ENCODE peak calls at places on chromosomes 2 and 18, in nine cellular contexts. One of them, this sample, is unnamed.

GRCh38 chr2:54775710-54776109 is 52.2 kb downstream of the EML6 start:
- DNase-seq in AG09309: no peak
- DNase-seq in endodermal cell: no peak
- DNase-seq in OCI-LY7: peak
- DNase-seq in uterus: no peak
- DNase-seq in fibroblast of the aortic adventitia: no peak
- DNase-seq in HFF-Myc: no peak
- DNase-seq in MCF 10A: peak
- DNase-seq in AG04449: no peak
- DNase-seq in this sample: no peak

GRCh38 chr2:159713691-159714585 is 1.6 kb downstream of the MARCHF7 start:
- DNase-seq in fibroblast of the aortic adventitia: peak
- DNase-seq in HFF-Myc: no peak
- DNase-seq in MCF 10A: peak
- DNase-seq in uterus: no peak
- DNase-seq in endodermal cell: no peak
- DNase-seq in AG04449: no peak
- DNase-seq in AG09309: no peak
- DNase-seq in OCI-LY7: peak
- DNase-seq in this sample: no peak

GRCh38 chr18:48711651-48712486 is 173.0 kb downstream of the CTIF start:
- DNase-seq in HFF-Myc: no peak
- DNase-seq in OCI-LY7: peak
- DNase-seq in AG04449: no peak
- DNase-seq in uterus: peak
- DNase-seq in AG09309: no peak
- DNase-seq in endodermal cell: peak
- DNase-seq in MCF 10A: peak
- DNase-seq in fibroblast of the aortic adventitia: peak
- DNase-seq in this sample: no peak

GRCh38 chr2:35973132-35973736 is 382.3 kb upstream of the CRIM1 start:
- DNase-seq in HFF-Myc: no peak
- DNase-seq in fibroblast of the aortic adventitia: no peak
- DNase-seq in MCF 10A: peak
- DNase-seq in endodermal cell: peak
- DNase-seq in AG09309: no peak
- DNase-seq in OCI-LY7: peak
- DNase-seq in AG04449: no peak
- DNase-seq in uterus: no peak
- DNase-seq in this sample: no peak

GRCh38 chr2:54262015-54262765 is 6.2 kb upstream of the TSPYL6 start:
- DNase-seq in endodermal cell: no peak
- DNase-seq in HFF-Myc: no peak
- DNase-seq in fibroblast of the aortic adventitia: peak
- DNase-seq in AG09309: no peak
- DNase-seq in uterus: no peak
- DNase-seq in OCI-LY7: no peak
- DNase-seq in MCF 10A: no peak
- DNase-seq in AG04449: no peak
- DNase-seq in this sample: no peak

GRCh38 chr2:64652231-64653173 is 1.2 kb downstream of the SERTAD2 start:
- DNase-seq in fibroblast of the aortic adventitia: peak
- DNase-seq in AG04449: no peak
- DNase-seq in HFF-Myc: no peak
- DNase-seq in AG09309: peak
- DNase-seq in uterus: peak
- DNase-seq in OCI-LY7: peak
- DNase-seq in MCF 10A: peak
- DNase-seq in endodermal cell: peak
- DNase-seq in this sample: peak

GRCh38 chr2:201798252-201798918 is 8.0 kb upstream of the CDK15 start:
- DNase-seq in AG09309: peak
- DNase-seq in OCI-LY7: no peak
- DNase-seq in fibroblast of the aortic adventitia: peak
- DNase-seq in MCF 10A: peak
- DNase-seq in uterus: no peak
- DNase-seq in HFF-Myc: peak
- DNase-seq in AG04449: peak
- DNase-seq in endodermal cell: no peak
- DNase-seq in this sample: no peak

GRCh38 chr2:222318026-222318711 is 19.4 kb upstream of the PAX3 start:
- DNase-seq in fibroblast of the aortic adventitia: peak
- DNase-seq in uterus: peak
- DNase-seq in AG04449: no peak
- DNase-seq in OCI-LY7: peak
- DNase-seq in AG09309: peak
- DNase-seq in endodermal cell: peak
- DNase-seq in HFF-Myc: peak
- DNase-seq in MCF 10A: peak
- DNase-seq in this sample: peak

GRCh38 chr18:44826418-44827259 is 146.0 kb downstream of the SETBP1 start:
- DNase-seq in OCI-LY7: no peak
- DNase-seq in MCF 10A: peak
- DNase-seq in endodermal cell: no peak
- DNase-seq in fibroblast of the aortic adventitia: peak
- DNase-seq in HFF-Myc: peak
- DNase-seq in AG09309: peak
- DNase-seq in uterus: peak
- DNase-seq in AG04449: peak
- DNase-seq in this sample: no peak

DNA sequence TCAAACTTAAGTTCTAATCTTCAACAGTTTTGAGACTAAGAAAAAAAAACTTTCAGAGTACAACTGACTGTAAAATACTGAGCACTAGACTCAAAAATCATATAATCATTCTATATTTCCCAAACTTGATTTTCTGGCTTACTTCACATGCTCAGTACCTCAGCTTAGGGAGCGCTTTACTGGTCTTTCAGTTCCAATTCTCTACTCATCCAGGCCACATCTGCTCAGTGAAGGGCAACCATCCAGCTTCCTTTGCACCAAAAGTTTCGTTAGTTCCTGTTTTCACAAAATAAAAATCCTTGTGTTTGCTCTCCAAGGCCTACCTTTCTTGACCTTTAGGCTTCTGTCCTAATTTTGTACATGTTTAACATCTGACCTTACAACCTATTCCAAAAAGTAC is 287.6 kb upstream of the LRRTM1 start:
- DNase-seq in MCF 10A: no peak
- DNase-seq in uterus: no peak
- DNase-seq in endodermal cell: no peak
- DNase-seq in HFF-Myc: no peak
- DNase-seq in AG09309: no peak
- DNase-seq in OCI-LY7: no peak
- DNase-seq in fibroblast of the aortic adventitia: no peak
- DNase-seq in AG04449: no peak
- DNase-seq in this sample: no peak
- TF ChIP-seq CTCF in MCF 10A: no peak
- TF ChIP-seq CTCF in uterus: no peak
- TF ChIP-seq CTCF in endodermal cell: no peak
- TF ChIP-seq CTCF in HFF-Myc: no peak
- TF ChIP-seq CTCF in AG09309: no peak
- TF ChIP-seq CTCF in OCI-LY7: no peak
- TF ChIP-seq CTCF in fibroblast of the aortic adventitia: no peak
- TF ChIP-seq CTCF in AG04449: no peak
- TF ChIP-seq CTCF in this sample: no peak

GRCh38 chr2:72913531-72914225 is 3.6 kb upstream of the EMX1 start:
- DNase-seq in AG04449: no peak
- DNase-seq in AG09309: no peak
- DNase-seq in HFF-Myc: no peak
- DNase-seq in fibroblast of the aortic adventitia: no peak
- DNase-seq in endodermal cell: peak
- DNase-seq in uterus: no peak
- DNase-seq in OCI-LY7: no peak
- DNase-seq in MCF 10A: no peak
- DNase-seq in this sample: no peak
- TF ChIP-seq CTCF in AG04449: no peak
- TF ChIP-seq CTCF in AG09309: no peak
- TF ChIP-seq CTCF in HFF-Myc: peak
- TF ChIP-seq CTCF in fibroblast of the aortic adventitia: peak
- TF ChIP-seq CTCF in endodermal cell: peak
- TF ChIP-seq CTCF in uterus: no peak
- TF ChIP-seq CTCF in OCI-LY7: no peak
- TF ChIP-seq CTCF in MCF 10A: no peak
- TF ChIP-seq CTCF in this sample: no peak

GRCh38 chr2:279956-280654 is 7.8 kb downstream of the ALKAL2 start:
- DNase-seq in AG04449: no peak
- DNase-seq in AG09309: no peak
- DNase-seq in fibroblast of the aortic adventitia: no peak
- DNase-seq in MCF 10A: no peak
- DNase-seq in OCI-LY7: no peak
- DNase-seq in uterus: no peak
- DNase-seq in endodermal cell: no peak
- DNase-seq in HFF-Myc: no peak
- DNase-seq in this sample: no peak

GRCh38 chr2:282693-283263 is 5.1 kb downstream of the ALKAL2 start:
- DNase-seq in OCI-LY7: no peak
- DNase-seq in MCF 10A: no peak
- DNase-seq in AG04449: no peak
- DNase-seq in HFF-Myc: no peak
- DNase-seq in AG09309: no peak
- DNase-seq in uterus: no peak
- DNase-seq in fibroblast of the aortic adventitia: no peak
- DNase-seq in endodermal cell: no peak
- DNase-seq in this sample: no peak

GRCh38 chr2:279366-279765 is 8.5 kb downstream of the ALKAL2 start:
- DNase-seq in endodermal cell: no peak
- DNase-seq in AG04449: no peak
- DNase-seq in uterus: no peak
- DNase-seq in OCI-LY7: no peak
- DNase-seq in AG09309: no peak
- DNase-seq in HFF-Myc: no peak
- DNase-seq in MCF 10A: no peak
- DNase-seq in fibroblast of the aortic adventitia: no peak
- DNase-seq in this sample: no peak

GRCh38 chr2:280655-281110 is 7.2 kb downstream of the ALKAL2 start:
- DNase-seq in fibroblast of the aortic adventitia: no peak
- DNase-seq in endodermal cell: no peak
- DNase-seq in AG04449: no peak
- DNase-seq in AG09309: no peak
- DNase-seq in MCF 10A: no peak
- DNase-seq in HFF-Myc: no peak
- DNase-seq in OCI-LY7: no peak
- DNase-seq in uterus: no peak
- DNase-seq in this sample: no peak

DNA sequence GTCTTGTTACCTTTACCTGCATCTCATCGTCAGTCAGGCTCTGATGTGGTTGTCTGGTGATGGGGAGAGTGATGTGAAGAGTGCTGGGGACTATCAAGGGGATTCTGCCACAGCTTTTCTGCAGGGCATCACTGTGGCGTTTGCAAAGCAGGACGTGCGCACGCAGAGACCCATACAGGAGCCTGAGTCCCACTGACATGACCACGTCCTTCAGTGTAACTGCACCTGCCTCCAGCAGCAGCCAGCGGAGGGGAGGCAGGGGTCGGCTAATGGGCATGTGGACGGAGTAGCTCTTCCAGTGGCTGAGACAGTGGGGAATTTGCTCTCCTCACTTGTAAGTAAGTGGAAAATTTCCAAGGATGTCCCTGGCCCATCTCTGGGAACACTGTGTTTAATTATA is 6.5 kb downstream of the ALKAL2 start:
- DNase-seq in fibroblast of the aortic adventitia: no peak
- DNase-seq in AG04449: no peak
- DNase-seq in endodermal cell: no peak
- DNase-seq in uterus: no peak
- DNase-seq in HFF-Myc: no peak
- DNase-seq in OCI-LY7: no peak
- DNase-seq in MCF 10A: no peak
- DNase-seq in AG09309: no peak
- DNase-seq in this sample: no peak
- TF ChIP-seq CTCF in fibroblast of the aortic adventitia: no peak
- TF ChIP-seq CTCF in AG04449: no peak
- TF ChIP-seq CTCF in endodermal cell: no peak
- TF ChIP-seq CTCF in uterus: no peak
- TF ChIP-seq CTCF in HFF-Myc: no peak
- TF ChIP-seq CTCF in OCI-LY7: no peak
- TF ChIP-seq CTCF in MCF 10A: no peak
- TF ChIP-seq CTCF in AG09309: no peak
- TF ChIP-seq CTCF in this sample: no peak

GRCh38 chr2:2226326-2226725 is 104.7 kb downstream of the MYT1L start:
- DNase-seq in AG09309: no peak
- DNase-seq in fibroblast of the aortic adventitia: no peak
- DNase-seq in MCF 10A: no peak
- DNase-seq in HFF-Myc: no peak
- DNase-seq in AG04449: no peak
- DNase-seq in endodermal cell: no peak
- DNase-seq in uterus: no peak
- DNase-seq in OCI-LY7: no peak
- DNase-seq in this sample: no peak

GRCh38 chr2:2234398-2234797 is 96.7 kb downstream of the MYT1L start:
- DNase-seq in fibroblast of the aortic adventitia: no peak
- DNase-seq in endodermal cell: no peak
- DNase-seq in MCF 10A: no peak
- DNase-seq in AG09309: no peak
- DNase-seq in OCI-LY7: no peak
- DNase-seq in AG04449: no peak
- DNase-seq in HFF-Myc: no peak
- DNase-seq in uterus: no peak
- DNase-seq in this sample: no peak

GRCh38 chr2:2233171-2233826 is 97.8 kb downstream of the MYT1L start:
- DNase-seq in OCI-LY7: no peak
- DNase-seq in uterus: no peak
- DNase-seq in MCF 10A: no peak
- DNase-seq in AG09309: no peak
- DNase-seq in fibroblast of the aortic adventitia: no peak
- DNase-seq in HFF-Myc: no peak
- DNase-seq in endodermal cell: no peak
- DNase-seq in AG04449: no peak
- DNase-seq in this sample: no peak

GRCh38 chr2:2232167-2232566 is 98.9 kb downstream of the MYT1L start:
- DNase-seq in HFF-Myc: no peak
- DNase-seq in OCI-LY7: no peak
- DNase-seq in AG09309: no peak
- DNase-seq in fibroblast of the aortic adventitia: no peak
- DNase-seq in AG04449: no peak
- DNase-seq in endodermal cell: no peak
- DNase-seq in MCF 10A: no peak
- DNase-seq in uterus: no peak
- DNase-seq in this sample: no peak

DNA sequence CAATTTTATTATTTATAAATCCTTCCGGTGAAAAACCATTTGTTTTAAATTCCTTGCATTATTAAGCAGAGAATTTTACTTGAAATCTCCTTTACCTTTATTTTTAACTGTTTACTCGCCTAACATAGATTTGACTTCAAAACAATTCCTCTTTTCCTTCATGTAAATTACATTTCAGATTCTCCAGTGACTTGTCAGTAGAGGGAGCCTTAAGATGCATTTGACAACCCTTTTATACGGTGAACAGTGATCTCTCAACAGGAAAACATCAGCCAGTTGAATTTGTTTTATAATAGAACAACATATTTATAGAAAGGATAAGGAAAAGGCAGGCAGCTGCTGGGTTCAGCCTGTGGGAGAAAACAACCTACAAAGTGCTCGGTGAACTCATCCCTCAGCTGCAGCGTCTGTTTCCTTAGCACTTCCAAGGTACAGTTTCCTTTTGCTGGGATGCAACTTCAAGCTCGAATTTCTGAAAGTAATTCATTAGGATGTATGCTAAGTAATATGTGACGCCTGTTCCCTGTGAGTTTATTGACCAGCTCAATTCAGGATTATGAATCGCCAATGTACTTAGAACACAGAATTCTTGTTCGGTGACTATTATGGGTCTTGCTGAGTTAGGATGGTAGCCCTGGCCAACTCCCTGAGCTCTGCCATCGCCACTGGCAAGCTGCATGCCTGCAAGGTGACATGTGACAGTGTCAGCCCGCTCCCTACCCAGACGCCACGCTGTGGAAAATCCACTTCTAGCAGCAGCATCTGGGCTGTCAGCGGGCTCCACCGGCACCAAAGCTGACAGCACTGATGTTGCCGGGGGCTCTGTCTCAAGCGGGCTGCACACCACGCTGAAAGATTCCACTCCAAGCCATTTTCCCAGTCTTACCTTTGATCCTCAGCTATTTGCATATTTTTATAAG is 100.9 kb downstream of the MYT1L start:
- DNase-seq in AG09309: no peak
- DNase-seq in MCF 10A: no peak
- DNase-seq in AG04449: no peak
- DNase-seq in OCI-LY7: no peak
- DNase-seq in endodermal cell: no peak
- DNase-seq in uterus: no peak
- DNase-seq in fibroblast of the aortic adventitia: no peak
- DNase-seq in HFF-Myc: no peak
- DNase-seq in this sample: peak
- TF ChIP-seq CTCF in AG09309: no peak
- TF ChIP-seq CTCF in MCF 10A: peak
- TF ChIP-seq CTCF in AG04449: no peak
- TF ChIP-seq CTCF in OCI-LY7: peak
- TF ChIP-seq CTCF in endodermal cell: peak
- TF ChIP-seq CTCF in uterus: no peak
- TF ChIP-seq CTCF in fibroblast of the aortic adventitia: no peak
- TF ChIP-seq CTCF in HFF-Myc: no peak
- TF ChIP-seq CTCF in this sample: no peak

This sample was measured in pancreas.